ENCODE peak calls at places on chromosomes 6 and 20, in four cellular contexts. Y is cerebellum; O is activated naive CD4-positive, alpha-beta T cell treated with anti-CD3 and anti-CD28 coated beads, Interleukin-2, amount 50 U/mL, for 72 hours; R is activated CD8-positive, alpha-beta memory T cell treated with anti-CD3 and anti-CD28 coated beads for 48 hours. W is an unnamed sample.
A peak's percentile ranks its signal among the peaks of the same experiment; 100 is the strongest.

GRCh38 chr6:15622045-15622750 is 40.6 kb downstream of the DTNBP1 start:
- DNase-seq in Y (no peak), O (no peak), R (no peak), W (no peak)

GRCh38 chr20:57078101-57078500 is 188.3 kb downstream of the BMP7 start:
- DNase-seq in Y (no peak), O (no peak), R (no peak), W (no peak)

GRCh38 chr6:43493833-43494232 is 16.3 kb downstream of the LRRC73 start:
- DNase-seq in Y (no peak), O (no peak), R (no peak), W (no peak)

GRCh38 chr6:90087103-90087833 is 193.0 kb downstream of the GJA10 start:
- DNase-seq in Y (no peak), O (no peak), R (no peak), W (no peak)

GRCh38 chr20:35120012-35120701 is 27.0 kb downstream of the EDEM2 start:
- DNase-seq in Y (no peak), O (no peak), R (no peak), W (no peak)

GRCh38 chr20:49982346-49983122 is at the start of gene SNAI1:
- DNase-seq in Y (peak; percentile 89), O (peak; percentile 62), R (peak; percentile 52), W (peak; percentile 98)

GRCh38 chr6:15359335-15359862 is 113.5 kb downstream of the JARID2 start:
- DNase-seq in Y (no peak), O (no peak), R (no peak), W (no peak)

GRCh38 chr20:43820742-43821330 is 93.8 kb upstream of the TOX2 start:
- DNase-seq in Y (no peak), O (no peak), R (no peak), W (no peak)

GRCh38 chr20:63529180-63529860 is 7.9 kb downstream of the PTK6 start:
- DNase-seq in Y (no peak), O (no peak), R (no peak), W (no peak)

GRCh38 chr20:4183361-4183760 is 168.0 kb upstream of the RNF24 start:
- DNase-seq in Y (no peak), O (no peak), R (no peak), W (no peak)

GRCh38 chr6:30483677-30484279 is 5.5 kb upstream of the HLA-E start:
- DNase-seq in Y (no peak), O (no peak), R (no peak), W (no peak)

GRCh38 chr6:8172510-8172909 is 70.2 kb upstream of the EEF1E1 start:
- DNase-seq in Y (no peak), O (no peak), R (no peak), W (no peak)

GRCh38 chr20:46485431-46485830 is 27.9 kb downstream of the ZNF334 start:
- DNase-seq in Y (no peak), O (no peak), R (no peak), W (no peak)

GRCh38 chr6:33768644-33769120 is 20.2 kb downstream of the LEMD2 start:
- DNase-seq in Y (peak; percentile 71), O (no peak), R (peak; percentile 64), W (peak; percentile 86)

GRCh38 chr20:53270792-53271375 is 298.7 kb downstream of the TSHZ2 start:
- DNase-seq in Y (no peak), O (no peak), R (no peak), W (no peak)

GRCh38 chr6:42339991-42340401 is 111.7 kb downstream of the TRERF1 start:
- DNase-seq in Y (no peak), O (no peak), R (no peak), W (no peak)

GRCh38 chr6:34560366-34561226 is 4.5 kb upstream of the SPDEF start:
- DNase-seq in Y (no peak), O (no peak), R (no peak), W (no peak)

GRCh38 chr6:144588674-144589325 is 303.7 kb downstream of the UTRN start:
- DNase-seq in Y (no peak), O (no peak), R (no peak), W (no peak)

GRCh38 chr6:88492824-88493223 is 326.7 kb upstream of the CNR1 start:
- DNase-seq in Y (no peak), O (no peak), R (no peak), W (peak; percentile 26)

GRCh38 chr6:113995632-113996031 is 24.7 kb upstream of the HDAC2 start:
- DNase-seq in Y (no peak), O (no peak), R (no peak), W (peak; percentile 16)

GRCh38 chr20:44858959-44859358 is 26.5 kb upstream of the YWHAB start:
- DNase-seq in Y (no peak), O (no peak), R (no peak), W (no peak)

GRCh38 chr20:36591854-36592641 is 13.5 kb upstream of the RAB5IF start:
- DNase-seq in Y (peak; percentile 53), O (no peak), R (no peak), W (no peak)

GRCh38 chr6:35165630-35166071 is 24.5 kb upstream of the TCP11 start:
- DNase-seq in Y (no peak), O (no peak), R (no peak), W (no peak)

GRCh38 chr6:154868143-154868594 is 126.9 kb upstream of the TIAM2 start:
- DNase-seq in Y (peak; percentile 62), O (no peak), R (no peak), W (peak; percentile 36)

GRCh38 chr6:132142768-132143167 is 191.6 kb upstream of the CCN2 start:
- DNase-seq in Y (no peak), O (no peak), R (no peak), W (no peak)

GRCh38 chr6:128663238-128663637 is 142.8 kb upstream of the PTPRK start:
- DNase-seq in Y (no peak), O (no peak), R (no peak), W (no peak)

GRCh38 chr6:73797861-73798260 is 101.9 kb downstream of the CD109 start:
- DNase-seq in Y (no peak), O (no peak), R (no peak), W (no peak)

GRCh38 chr6:158909938-158910337 is 90.1 kb downstream of the RSPH3 start:
- DNase-seq in Y (no peak), O (no peak), R (no peak), W (no peak)

GRCh38 chr6:20946037-20946436 is 411.8 kb downstream of the CDKAL1 start:
- DNase-seq in Y (no peak), O (no peak), R (no peak), W (no peak)

GRCh38 chr6:131602913-131603312 is 25.1 kb downstream of the MED23 start:
- DNase-seq in Y (no peak), O (no peak), R (no peak), W (no peak)

GRCh38 chr6:147156218-147156617 is 48.0 kb upstream of the STXBP5 start:
- DNase-seq in Y (no peak), O (no peak), R (no peak), W (no peak)

GRCh38 chr6:116280161-116280959 is 630 bp upstream of the TSPYL1 start:
- DNase-seq in Y (peak; percentile 20), O (no peak), R (no peak), W (no peak)

GRCh38 chr20:50844430-50845100 is 49.7 kb downstream of the BCAS4 start:
- DNase-seq in Y (no peak), O (peak; percentile 58), R (peak; percentile 41), W (no peak)

GRCh38 chr6:124699038-124699437 is 263.2 kb upstream of the RNF217 start:
- DNase-seq in Y (no peak), O (no peak), R (no peak), W (no peak)

GRCh38 chr20:50837532-50838321 is 42.9 kb downstream of the BCAS4 start:
- DNase-seq in Y (peak; percentile 24), O (no peak), R (no peak), W (no peak)